ENCODE peak calls at places on chromosomes 13 and 19, in eight cellular contexts. H is esophagus squamous epithelium, D is A549, M is HAP-1, C is heart right ventricle, E is testis, A is spleen, R is neuronal stem cell. Q is an unnamed sample.

GRCh38 chr13:40786568-40786996 is 2.8 kb upstream of the SLC25A15 start:
- DNase-seq in H (no peak), D (no peak), M (no peak), C (no peak), E (no peak), A (no peak), R (no peak), Q (no peak)

GRCh38 chr13:36298535-36299068 is 988 bp upstream of the CCDC169 start:
- DNase-seq in H (no peak), D (no peak), M (peak; percentile 87), C (no peak), E (peak; percentile 45), A (no peak), R (peak; percentile 80), Q (no peak)

GRCh38 chr19:36151144-36152051 is 849 bp downstream of the COX7A1 start:
- DNase-seq in H (no peak), D (no peak), M (no peak), C (peak; percentile 69), E (peak; percentile 41), A (peak; percentile 81), R (no peak), Q (peak; percentile 85)

GRCh38 chr13:62375653-62376052 is 960.0 kb upstream of the PCDH20 start:
- DNase-seq in H (no peak), D (no peak), M (no peak), C (no peak), E (no peak), A (no peak), R (no peak), Q (no peak)

GRCh38 chr13:72129117-72129516 is 262.1 kb upstream of the DACH1 start:
- DNase-seq in H (no peak), D (no peak), M (no peak), C (no peak), E (no peak), A (no peak), R (no peak), Q (no peak)

GRCh38 chr13:80342541-80343371 is 1.8 kb upstream of the SPRY2 start:
- DNase-seq in H (no peak), D (no peak), M (peak; percentile 87), C (peak; percentile 91), E (peak; percentile 87), A (peak; percentile 97), R (peak; percentile 85), Q (peak; percentile 92)

GRCh38 chr13:98301721-98302120 is 124.7 kb upstream of the RNF113B start:
- DNase-seq in H (no peak), D (no peak), M (no peak), C (no peak), E (no peak), A (no peak), R (no peak), Q (no peak)

GRCh38 chr13:114063545-114064515 is 68.6 kb downstream of the RASA3 start:
- DNase-seq in H (no peak), D (no peak), M (no peak), C (peak; percentile 57), E (no peak), A (peak; percentile 93), R (no peak), Q (no peak)

GRCh38 chr19:36013280-36014028 is 559 bp downstream of the ALKBH6 start:
- DNase-seq in H (no peak), D (no peak), M (no peak), C (no peak), E (no peak), A (no peak), R (no peak), Q (no peak)

GRCh38 chr19:6721113-6721474 is 644 bp upstream of the C3 start:
- DNase-seq in H (no peak), D (no peak), M (no peak), C (no peak), E (no peak), A (no peak), R (no peak), Q (no peak)

GRCh38 chr19:15123900-15124299 is 16.7 kb downstream of the SYDE1 start:
- DNase-seq in H (no peak), D (no peak), M (no peak), C (peak; percentile 83), E (peak; percentile 84), A (no peak), R (no peak), Q (no peak)

GRCh38 chr19:3362217-3362907 is 4.0 kb upstream of the NFIC start:
- DNase-seq in H (no peak), D (no peak), M (no peak), C (no peak), E (no peak), A (no peak), R (no peak), Q (no peak)

GRCh38 chr13:44912617-44913016 is 76.7 kb downstream of the NUFIP1 start:
- DNase-seq in H (no peak), D (no peak), M (no peak), C (no peak), E (no peak), A (no peak), R (no peak), Q (no peak)

GRCh38 chr19:3544742-3545668 is 6.0 kb downstream of the TEKTIP1 start:
- DNase-seq in H (no peak), D (peak; percentile 65), M (peak; percentile 90), C (peak; percentile 83), E (peak; percentile 70), A (peak; percentile 94), R (peak; percentile 55), Q (peak; percentile 82)

GRCh38 chr19:41421314-41421713 is 5.9 kb downstream of the B3GNT8 start:
- DNase-seq in H (no peak), D (no peak), M (no peak), C (no peak), E (no peak), A (no peak), R (no peak), Q (no peak)

GRCh38 chr19:1467228-1467511 is 11.8 kb downstream of the C19orf25 start:
- DNase-seq in H (no peak), D (no peak), M (no peak), C (no peak), E (no peak), A (peak; percentile 67), R (no peak), Q (no peak)

GRCh38 chr19:1465191-1466016 is 13.6 kb downstream of the C19orf25 start:
- DNase-seq in H (no peak), D (no peak), M (no peak), C (peak; percentile 56), E (peak; percentile 78), A (peak; percentile 82), R (no peak), Q (no peak)

GRCh38 chr19:1467512-1468273 is 11.3 kb downstream of the C19orf25 start:
- DNase-seq in H (no peak), D (no peak), M (no peak), C (peak; percentile 14), E (no peak), A (no peak), R (no peak), Q (no peak)

GRCh38 chr19:1466018-1466460 is 13.0 kb downstream of the C19orf25 start:
- DNase-seq in H (no peak), D (no peak), M (no peak), C (peak; percentile 13), E (no peak), A (peak; percentile 65), R (no peak), Q (no peak)

DNA sequence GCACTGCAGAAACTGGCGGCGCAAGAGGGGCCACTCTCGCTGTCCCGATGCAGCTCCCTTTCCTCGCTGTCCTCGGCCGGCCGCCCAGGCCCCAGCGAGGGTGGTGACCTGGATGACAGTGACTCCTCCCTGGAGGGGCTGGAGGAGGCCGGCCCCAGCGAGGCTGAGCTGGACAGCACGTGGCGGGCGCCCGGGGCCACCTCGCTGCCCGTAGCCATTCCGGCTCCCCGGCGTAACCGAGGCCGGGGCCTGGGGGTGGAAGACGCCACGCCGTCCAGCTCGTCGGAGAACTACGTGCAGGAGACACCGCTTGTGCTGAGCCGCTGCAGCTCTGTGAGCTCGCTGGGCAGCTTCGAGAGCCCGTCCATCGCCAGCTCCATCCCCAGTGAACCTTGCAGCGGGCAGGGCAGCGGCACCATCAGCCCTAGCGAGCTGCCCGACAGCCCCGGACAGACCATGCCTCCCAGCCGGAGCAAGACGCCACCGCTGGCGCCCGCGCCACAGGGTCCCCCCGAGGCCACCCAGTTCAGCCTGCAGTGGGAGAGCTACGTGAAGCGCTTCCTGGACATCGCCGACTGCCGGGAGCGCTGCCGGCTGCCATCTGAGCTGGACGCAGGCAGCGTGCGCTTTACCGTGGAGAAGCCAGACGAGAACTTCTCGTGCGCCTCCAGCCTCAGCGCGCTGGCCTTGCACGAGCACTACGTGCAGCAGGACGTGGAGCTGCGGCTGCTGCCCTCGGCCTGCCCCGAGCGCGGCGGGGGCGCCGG is 12.4 kb downstream of the C19orf25 start:
- DNase-seq in H (no peak), D (no peak), M (no peak), C (peak; percentile 13), E (no peak), A (no peak), R (no peak), Q (no peak)
- H3K4me1 ChIP-seq in H (peaks cover 58% of the 10 kb centered on the region), D (peaks cover 7% of the 10 kb centered on the region), M (peaks cover 10% of the 10 kb centered on the region), C (peaks cover 38% of the 10 kb centered on the region), E (peaks cover 23% of the 10 kb centered on the region), A (peaks cover 57% of the 10 kb centered on the region), R (no peaks in the 10 kb centered on the region), Q (peaks cover 37% of the 10 kb centered on the region)

GRCh38 chr19:513368-514165 is 6.3 kb downstream of the TPGS1 start:
- DNase-seq in H (no peak), D (no peak), M (no peak), C (no peak), E (no peak), A (no peak), R (no peak), Q (no peak)
- H3K4me1 ChIP-seq in H (peaks cover 15% of the 10 kb centered on the region), D (peaks cover 9% of the 10 kb centered on the region), M (peaks cover 5% of the 10 kb centered on the region), C (peaks cover 2% of the 10 kb centered on the region), E (peaks cover 2% of the 10 kb centered on the region), A (peaks cover 23% of the 10 kb centered on the region), R (peaks cover 20% of the 10 kb centered on the region), Q (no peaks in the 10 kb centered on the region)

GRCh38 chr13:52646967-52647366 is 4.7 kb downstream of the HNRNPA1L2 start:
- DNase-seq in H (no peak), D (no peak), M (no peak), C (no peak), E (no peak), A (no peak), R (no peak), Q (no peak)
- H3K4me1 ChIP-seq in H (peaks cover 8% of the 10 kb centered on the region), D (peaks cover 7% of the 10 kb centered on the region), M (peaks cover 10% of the 10 kb centered on the region), C (peaks cover 8% of the 10 kb centered on the region), E (peaks cover 9% of the 10 kb centered on the region), A (peaks cover 14% of the 10 kb centered on the region), R (peaks cover 2% of the 10 kb centered on the region), Q (peaks cover 13% of the 10 kb centered on the region)

DNA sequence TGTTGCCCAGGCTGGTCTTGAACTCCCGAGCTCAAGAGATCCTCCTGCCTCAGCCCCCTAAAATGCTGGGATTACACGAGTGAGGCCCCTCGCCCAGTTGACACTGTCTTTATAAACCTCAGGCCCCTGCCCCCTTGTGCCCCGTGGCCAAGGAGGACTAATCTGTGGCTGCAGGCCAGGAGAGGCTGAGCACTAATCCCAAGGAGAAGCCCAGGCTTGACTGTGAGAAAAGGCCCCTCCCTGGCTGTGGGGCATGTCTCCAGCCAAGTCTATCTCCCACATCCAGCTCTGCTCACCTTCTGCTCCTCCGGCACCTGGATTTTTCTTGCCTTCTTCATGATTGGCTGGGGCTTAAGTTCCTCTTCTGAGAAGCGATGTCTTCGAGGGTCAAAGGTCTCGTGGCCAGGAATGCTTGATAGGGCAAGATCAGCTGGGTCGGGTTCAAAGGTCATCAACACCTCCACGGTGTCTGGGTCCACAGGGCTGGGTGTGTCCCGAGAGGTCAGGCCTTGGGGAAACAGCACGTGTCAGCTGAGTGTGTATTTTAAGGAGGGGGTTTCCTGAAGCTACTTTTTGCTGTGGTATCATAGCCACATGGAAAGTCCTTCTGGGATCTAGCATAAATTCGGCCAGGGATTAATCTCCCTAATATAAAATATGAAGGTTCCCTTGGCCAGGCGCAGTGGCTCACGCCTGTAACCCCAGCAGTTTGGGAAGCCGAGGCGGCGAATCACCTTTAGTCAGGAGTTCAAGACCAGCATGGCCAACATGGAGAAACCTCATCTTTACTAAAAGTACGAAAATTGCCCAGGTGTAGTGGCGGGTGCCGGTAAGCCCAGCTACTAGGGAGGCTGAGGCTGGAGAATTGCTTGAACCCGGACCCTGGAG is 3.8 kb downstream of the DBP start:
- DNase-seq in H (no peak), D (no peak), M (peak; percentile 48), C (no peak), E (no peak), A (no peak), R (no peak), Q (no peak)
- H3K4me1 ChIP-seq in H (peaks cover 48% of the 10 kb centered on the region), D (peaks cover 50% of the 10 kb centered on the region), M (peaks cover 26% of the 10 kb centered on the region), C (peaks cover 50% of the 10 kb centered on the region), E (peaks cover 47% of the 10 kb centered on the region), A (peaks cover 58% of the 10 kb centered on the region), R (peaks cover 42% of the 10 kb centered on the region), Q (peaks cover 24% of the 10 kb centered on the region)

Q was measured in ascending aorta.